ENCODE peak calls at places on chromosomes 7 and 10, in nine cellular contexts. One of them, this sample, is unnamed.

GRCh38 chr10:110029448-110029847 is 21.7 kb downstream of the ADD3 start:
- DNase-seq in activated CD8-positive, alpha-beta memory T cell treated with anti-CD3 and anti-CD28 coated beads for 48 hours: no peak
- DNase-seq in uterus: no peak
- DNase-seq in GM23338: no peak
- DNase-seq in HEK293T: no peak
- DNase-seq in stimulated activated CD8-positive, alpha-beta memory T cell treated with anti-CD3 and anti-CD28 coated beads, Interleukin-7, amount 100 ng/mL, for 4 hours: no peak
- DNase-seq in glomerular endothelial cell: no peak
- DNase-seq in stimulated activated CD4-positive, alpha-beta T cell treated with anti-CD3 and anti-CD28 coated beads, Interleukin-4, amount 100 ng/mL, for 48 hours: no peak
- DNase-seq in posterior cingulate gyrus: no peak
- DNase-seq in this sample: no peak

GRCh38 chr7:74627699-74628411 is 29.7 kb upstream of the GTF2I start:
- DNase-seq in HEK293T: peak
- DNase-seq in glomerular endothelial cell: no peak
- DNase-seq in stimulated activated CD8-positive, alpha-beta memory T cell treated with anti-CD3 and anti-CD28 coated beads, Interleukin-7, amount 100 ng/mL, for 4 hours: no peak
- DNase-seq in uterus: no peak
- DNase-seq in GM23338: peak
- DNase-seq in activated CD8-positive, alpha-beta memory T cell treated with anti-CD3 and anti-CD28 coated beads for 48 hours: no peak
- DNase-seq in posterior cingulate gyrus: no peak
- DNase-seq in stimulated activated CD4-positive, alpha-beta T cell treated with anti-CD3 and anti-CD28 coated beads, Interleukin-4, amount 100 ng/mL, for 48 hours: no peak
- DNase-seq in this sample: no peak

GRCh38 chr7:106947244-106947728 is 82.2 kb downstream of the PIK3CG start:
- DNase-seq in uterus: peak
- DNase-seq in glomerular endothelial cell: peak
- DNase-seq in activated CD8-positive, alpha-beta memory T cell treated with anti-CD3 and anti-CD28 coated beads for 48 hours: no peak
- DNase-seq in stimulated activated CD8-positive, alpha-beta memory T cell treated with anti-CD3 and anti-CD28 coated beads, Interleukin-7, amount 100 ng/mL, for 4 hours: no peak
- DNase-seq in HEK293T: peak
- DNase-seq in GM23338: peak
- DNase-seq in posterior cingulate gyrus: peak
- DNase-seq in stimulated activated CD4-positive, alpha-beta T cell treated with anti-CD3 and anti-CD28 coated beads, Interleukin-4, amount 100 ng/mL, for 48 hours: peak
- DNase-seq in this sample: no peak

GRCh38 chr7:75690121-75690523 is 48.6 kb downstream of the HIP1 start:
- DNase-seq in stimulated activated CD4-positive, alpha-beta T cell treated with anti-CD3 and anti-CD28 coated beads, Interleukin-4, amount 100 ng/mL, for 48 hours: no peak
- DNase-seq in GM23338: no peak
- DNase-seq in activated CD8-positive, alpha-beta memory T cell treated with anti-CD3 and anti-CD28 coated beads for 48 hours: no peak
- DNase-seq in uterus: no peak
- DNase-seq in HEK293T: no peak
- DNase-seq in posterior cingulate gyrus: no peak
- DNase-seq in stimulated activated CD8-positive, alpha-beta memory T cell treated with anti-CD3 and anti-CD28 coated beads, Interleukin-7, amount 100 ng/mL, for 4 hours: no peak
- DNase-seq in glomerular endothelial cell: no peak
- DNase-seq in this sample: no peak

GRCh38 chr7:105003875-105004510 is 10.0 kb upstream of the KMT2E start:
- DNase-seq in glomerular endothelial cell: no peak
- DNase-seq in activated CD8-positive, alpha-beta memory T cell treated with anti-CD3 and anti-CD28 coated beads for 48 hours: no peak
- DNase-seq in stimulated activated CD8-positive, alpha-beta memory T cell treated with anti-CD3 and anti-CD28 coated beads, Interleukin-7, amount 100 ng/mL, for 4 hours: no peak
- DNase-seq in posterior cingulate gyrus: no peak
- DNase-seq in stimulated activated CD4-positive, alpha-beta T cell treated with anti-CD3 and anti-CD28 coated beads, Interleukin-4, amount 100 ng/mL, for 48 hours: no peak
- DNase-seq in uterus: no peak
- DNase-seq in GM23338: no peak
- DNase-seq in HEK293T: no peak
- DNase-seq in this sample: no peak

GRCh38 chr7:133984023-133984422 is 143.1 kb upstream of the LRGUK start:
- DNase-seq in activated CD8-positive, alpha-beta memory T cell treated with anti-CD3 and anti-CD28 coated beads for 48 hours: no peak
- DNase-seq in GM23338: no peak
- DNase-seq in glomerular endothelial cell: no peak
- DNase-seq in stimulated activated CD4-positive, alpha-beta T cell treated with anti-CD3 and anti-CD28 coated beads, Interleukin-4, amount 100 ng/mL, for 48 hours: no peak
- DNase-seq in uterus: no peak
- DNase-seq in posterior cingulate gyrus: no peak
- DNase-seq in stimulated activated CD8-positive, alpha-beta memory T cell treated with anti-CD3 and anti-CD28 coated beads, Interleukin-7, amount 100 ng/mL, for 4 hours: no peak
- DNase-seq in HEK293T: no peak
- DNase-seq in this sample: no peak

GRCh38 chr7:50663396-50664102 is 98.3 kb upstream of the DDC start:
- DNase-seq in HEK293T: no peak
- DNase-seq in GM23338: no peak
- DNase-seq in posterior cingulate gyrus: no peak
- DNase-seq in uterus: no peak
- DNase-seq in glomerular endothelial cell: no peak
- DNase-seq in stimulated activated CD4-positive, alpha-beta T cell treated with anti-CD3 and anti-CD28 coated beads, Interleukin-4, amount 100 ng/mL, for 48 hours: no peak
- DNase-seq in stimulated activated CD8-positive, alpha-beta memory T cell treated with anti-CD3 and anti-CD28 coated beads, Interleukin-7, amount 100 ng/mL, for 4 hours: no peak
- DNase-seq in activated CD8-positive, alpha-beta memory T cell treated with anti-CD3 and anti-CD28 coated beads for 48 hours: no peak
- DNase-seq in this sample: no peak

GRCh38 chr10:9009505-9009904 is 955.0 kb downstream of the GATA3 start:
- DNase-seq in GM23338: no peak
- DNase-seq in stimulated activated CD4-positive, alpha-beta T cell treated with anti-CD3 and anti-CD28 coated beads, Interleukin-4, amount 100 ng/mL, for 48 hours: no peak
- DNase-seq in HEK293T: no peak
- DNase-seq in activated CD8-positive, alpha-beta memory T cell treated with anti-CD3 and anti-CD28 coated beads for 48 hours: no peak
- DNase-seq in uterus: no peak
- DNase-seq in posterior cingulate gyrus: no peak
- DNase-seq in glomerular endothelial cell: no peak
- DNase-seq in stimulated activated CD8-positive, alpha-beta memory T cell treated with anti-CD3 and anti-CD28 coated beads, Interleukin-7, amount 100 ng/mL, for 4 hours: no peak
- DNase-seq in this sample: no peak

GRCh38 chr7:116340201-116340847 is 130.0 kb downstream of the TES start:
- DNase-seq in glomerular endothelial cell: no peak
- DNase-seq in uterus: no peak
- DNase-seq in stimulated activated CD4-positive, alpha-beta T cell treated with anti-CD3 and anti-CD28 coated beads, Interleukin-4, amount 100 ng/mL, for 48 hours: no peak
- DNase-seq in activated CD8-positive, alpha-beta memory T cell treated with anti-CD3 and anti-CD28 coated beads for 48 hours: no peak
- DNase-seq in stimulated activated CD8-positive, alpha-beta memory T cell treated with anti-CD3 and anti-CD28 coated beads, Interleukin-7, amount 100 ng/mL, for 4 hours: no peak
- DNase-seq in GM23338: no peak
- DNase-seq in posterior cingulate gyrus: no peak
- DNase-seq in HEK293T: no peak
- DNase-seq in this sample: no peak

GRCh38 chr7:14850039-14850438 is 52.5 kb downstream of the DGKB start:
- DNase-seq in glomerular endothelial cell: no peak
- DNase-seq in stimulated activated CD4-positive, alpha-beta T cell treated with anti-CD3 and anti-CD28 coated beads, Interleukin-4, amount 100 ng/mL, for 48 hours: no peak
- DNase-seq in HEK293T: no peak
- DNase-seq in stimulated activated CD8-positive, alpha-beta memory T cell treated with anti-CD3 and anti-CD28 coated beads, Interleukin-7, amount 100 ng/mL, for 4 hours: no peak
- DNase-seq in posterior cingulate gyrus: no peak
- DNase-seq in activated CD8-positive, alpha-beta memory T cell treated with anti-CD3 and anti-CD28 coated beads for 48 hours: no peak
- DNase-seq in GM23338: no peak
- DNase-seq in uterus: no peak
- DNase-seq in this sample: no peak

GRCh38 chr7:37297546-37297945 is 151.1 kb downstream of the ELMO1 start:
- DNase-seq in GM23338: no peak
- DNase-seq in stimulated activated CD8-positive, alpha-beta memory T cell treated with anti-CD3 and anti-CD28 coated beads, Interleukin-7, amount 100 ng/mL, for 4 hours: no peak
- DNase-seq in HEK293T: no peak
- DNase-seq in activated CD8-positive, alpha-beta memory T cell treated with anti-CD3 and anti-CD28 coated beads for 48 hours: no peak
- DNase-seq in stimulated activated CD4-positive, alpha-beta T cell treated with anti-CD3 and anti-CD28 coated beads, Interleukin-4, amount 100 ng/mL, for 48 hours: no peak
- DNase-seq in uterus: no peak
- DNase-seq in glomerular endothelial cell: peak
- DNase-seq in posterior cingulate gyrus: no peak
- DNase-seq in this sample: no peak

GRCh38 chr10:10432306-10433035 is 585.2 kb upstream of the CELF2 start:
- DNase-seq in posterior cingulate gyrus: no peak
- DNase-seq in HEK293T: no peak
- DNase-seq in stimulated activated CD4-positive, alpha-beta T cell treated with anti-CD3 and anti-CD28 coated beads, Interleukin-4, amount 100 ng/mL, for 48 hours: no peak
- DNase-seq in glomerular endothelial cell: no peak
- DNase-seq in uterus: no peak
- DNase-seq in GM23338: no peak
- DNase-seq in activated CD8-positive, alpha-beta memory T cell treated with anti-CD3 and anti-CD28 coated beads for 48 hours: no peak
- DNase-seq in stimulated activated CD8-positive, alpha-beta memory T cell treated with anti-CD3 and anti-CD28 coated beads, Interleukin-7, amount 100 ng/mL, for 4 hours: no peak
- DNase-seq in this sample: no peak

GRCh38 chr10:124671486-124672075 is 72.6 kb downstream of the FAM53B start:
- DNase-seq in activated CD8-positive, alpha-beta memory T cell treated with anti-CD3 and anti-CD28 coated beads for 48 hours: no peak
- DNase-seq in uterus: no peak
- DNase-seq in posterior cingulate gyrus: peak
- DNase-seq in stimulated activated CD4-positive, alpha-beta T cell treated with anti-CD3 and anti-CD28 coated beads, Interleukin-4, amount 100 ng/mL, for 48 hours: no peak
- DNase-seq in glomerular endothelial cell: no peak
- DNase-seq in GM23338: peak
- DNase-seq in stimulated activated CD8-positive, alpha-beta memory T cell treated with anti-CD3 and anti-CD28 coated beads, Interleukin-7, amount 100 ng/mL, for 4 hours: no peak
- DNase-seq in HEK293T: peak
- DNase-seq in this sample: no peak

GRCh38 chr7:47371733-47372368 is 210.1 kb downstream of the TNS3 start:
- DNase-seq in activated CD8-positive, alpha-beta memory T cell treated with anti-CD3 and anti-CD28 coated beads for 48 hours: no peak
- DNase-seq in posterior cingulate gyrus: peak
- DNase-seq in HEK293T: peak
- DNase-seq in uterus: peak
- DNase-seq in GM23338: peak
- DNase-seq in glomerular endothelial cell: peak
- DNase-seq in stimulated activated CD4-positive, alpha-beta T cell treated with anti-CD3 and anti-CD28 coated beads, Interleukin-4, amount 100 ng/mL, for 48 hours: no peak
- DNase-seq in stimulated activated CD8-positive, alpha-beta memory T cell treated with anti-CD3 and anti-CD28 coated beads, Interleukin-7, amount 100 ng/mL, for 4 hours: no peak
- DNase-seq in this sample: no peak

GRCh38 chr7:113085781-113086390 is 741 bp downstream of the GPR85 start:
- DNase-seq in stimulated activated CD4-positive, alpha-beta T cell treated with anti-CD3 and anti-CD28 coated beads, Interleukin-4, amount 100 ng/mL, for 48 hours: no peak
- DNase-seq in posterior cingulate gyrus: peak
- DNase-seq in uterus: no peak
- DNase-seq in GM23338: peak
- DNase-seq in glomerular endothelial cell: no peak
- DNase-seq in stimulated activated CD8-positive, alpha-beta memory T cell treated with anti-CD3 and anti-CD28 coated beads, Interleukin-7, amount 100 ng/mL, for 4 hours: no peak
- DNase-seq in activated CD8-positive, alpha-beta memory T cell treated with anti-CD3 and anti-CD28 coated beads for 48 hours: no peak
- DNase-seq in HEK293T: peak
- DNase-seq in this sample: no peak

GRCh38 chr10:79112898-79113431 is 44.2 kb downstream of the ZMIZ1 start:
- DNase-seq in uterus: peak
- DNase-seq in HEK293T: no peak
- DNase-seq in GM23338: no peak
- DNase-seq in posterior cingulate gyrus: peak
- DNase-seq in glomerular endothelial cell: no peak
- DNase-seq in stimulated activated CD4-positive, alpha-beta T cell treated with anti-CD3 and anti-CD28 coated beads, Interleukin-4, amount 100 ng/mL, for 48 hours: no peak
- DNase-seq in stimulated activated CD8-positive, alpha-beta memory T cell treated with anti-CD3 and anti-CD28 coated beads, Interleukin-7, amount 100 ng/mL, for 4 hours: no peak
- DNase-seq in activated CD8-positive, alpha-beta memory T cell treated with anti-CD3 and anti-CD28 coated beads for 48 hours: no peak
- DNase-seq in this sample: no peak

GRCh38 chr7:18846765-18847215 is 270.6 kb downstream of the TWIST1 start:
- DNase-seq in activated CD8-positive, alpha-beta memory T cell treated with anti-CD3 and anti-CD28 coated beads for 48 hours: no peak
- DNase-seq in glomerular endothelial cell: no peak
- DNase-seq in uterus: no peak
- DNase-seq in HEK293T: peak
- DNase-seq in stimulated activated CD4-positive, alpha-beta T cell treated with anti-CD3 and anti-CD28 coated beads, Interleukin-4, amount 100 ng/mL, for 48 hours: no peak
- DNase-seq in GM23338: no peak
- DNase-seq in stimulated activated CD8-positive, alpha-beta memory T cell treated with anti-CD3 and anti-CD28 coated beads, Interleukin-7, amount 100 ng/mL, for 4 hours: no peak
- DNase-seq in posterior cingulate gyrus: no peak
- DNase-seq in this sample: no peak

GRCh38 chr10:72319416-72320254 is 35.1 kb downstream of the DNAJB12 start:
- DNase-seq in stimulated activated CD8-positive, alpha-beta memory T cell treated with anti-CD3 and anti-CD28 coated beads, Interleukin-7, amount 100 ng/mL, for 4 hours: peak
- DNase-seq in activated CD8-positive, alpha-beta memory T cell treated with anti-CD3 and anti-CD28 coated beads for 48 hours: peak
- DNase-seq in posterior cingulate gyrus: peak
- DNase-seq in glomerular endothelial cell: no peak
- DNase-seq in HEK293T: peak
- DNase-seq in stimulated activated CD4-positive, alpha-beta T cell treated with anti-CD3 and anti-CD28 coated beads, Interleukin-4, amount 100 ng/mL, for 48 hours: peak
- DNase-seq in GM23338: peak
- DNase-seq in uterus: peak
- DNase-seq in this sample: peak

GRCh38 chr7:116569737-116570136 is 44.9 kb downstream of the CAV1 start:
- DNase-seq in stimulated activated CD8-positive, alpha-beta memory T cell treated with anti-CD3 and anti-CD28 coated beads, Interleukin-7, amount 100 ng/mL, for 4 hours: no peak
- DNase-seq in stimulated activated CD4-positive, alpha-beta T cell treated with anti-CD3 and anti-CD28 coated beads, Interleukin-4, amount 100 ng/mL, for 48 hours: no peak
- DNase-seq in HEK293T: no peak
- DNase-seq in glomerular endothelial cell: no peak
- DNase-seq in uterus: no peak
- DNase-seq in GM23338: no peak
- DNase-seq in posterior cingulate gyrus: no peak
- DNase-seq in activated CD8-positive, alpha-beta memory T cell treated with anti-CD3 and anti-CD28 coated beads for 48 hours: no peak
- DNase-seq in this sample: no peak

GRCh38 chr10:42551582-42552187 is 86.7 kb downstream of the ZNF33B start:
- DNase-seq in activated CD8-positive, alpha-beta memory T cell treated with anti-CD3 and anti-CD28 coated beads for 48 hours: no peak
- DNase-seq in stimulated activated CD8-positive, alpha-beta memory T cell treated with anti-CD3 and anti-CD28 coated beads, Interleukin-7, amount 100 ng/mL, for 4 hours: no peak
- DNase-seq in stimulated activated CD4-positive, alpha-beta T cell treated with anti-CD3 and anti-CD28 coated beads, Interleukin-4, amount 100 ng/mL, for 48 hours: no peak
- DNase-seq in uterus: no peak
- DNase-seq in GM23338: no peak
- DNase-seq in glomerular endothelial cell: no peak
- DNase-seq in HEK293T: peak
- DNase-seq in posterior cingulate gyrus: peak
- DNase-seq in this sample: no peak

GRCh38 chr10:24642921-24643678 is 80.6 kb downstream of the ARHGAP21 start:
- DNase-seq in stimulated activated CD8-positive, alpha-beta memory T cell treated with anti-CD3 and anti-CD28 coated beads, Interleukin-7, amount 100 ng/mL, for 4 hours: no peak
- DNase-seq in activated CD8-positive, alpha-beta memory T cell treated with anti-CD3 and anti-CD28 coated beads for 48 hours: no peak
- DNase-seq in HEK293T: peak
- DNase-seq in uterus: no peak
- DNase-seq in glomerular endothelial cell: peak
- DNase-seq in posterior cingulate gyrus: no peak
- DNase-seq in GM23338: peak
- DNase-seq in stimulated activated CD4-positive, alpha-beta T cell treated with anti-CD3 and anti-CD28 coated beads, Interleukin-4, amount 100 ng/mL, for 48 hours: no peak
- DNase-seq in this sample: no peak

GRCh38 chr7:22860784-22861482 is 38.3 kb upstream of the TOMM7 start:
- DNase-seq in uterus: no peak
- DNase-seq in stimulated activated CD8-positive, alpha-beta memory T cell treated with anti-CD3 and anti-CD28 coated beads, Interleukin-7, amount 100 ng/mL, for 4 hours: no peak
- DNase-seq in stimulated activated CD4-positive, alpha-beta T cell treated with anti-CD3 and anti-CD28 coated beads, Interleukin-4, amount 100 ng/mL, for 48 hours: no peak
- DNase-seq in posterior cingulate gyrus: no peak
- DNase-seq in HEK293T: peak
- DNase-seq in glomerular endothelial cell: no peak
- DNase-seq in GM23338: peak
- DNase-seq in activated CD8-positive, alpha-beta memory T cell treated with anti-CD3 and anti-CD28 coated beads for 48 hours: no peak
- DNase-seq in this sample: no peak

This sample was measured in stimulated activated effector memory CD8-positive, alpha-beta T cell treated with anti-CD3 and anti-CD28 coated beads, Interleukin-12 subunit alpha, Interleukin-12 subunit beta, amount 100 ng/mL, for 72 hours.